ENCODE peak calls at places on chromosomes 2 and 18, in five cellular contexts. One of them, this sample, is unnamed.
A peak's percentile ranks its signal among the peaks of the same experiment; 100 is the strongest.

GRCh38 chr18:42261731-42262130 is 306.7 kb downstream of the PIK3C3 start:
- DNase-seq in A549: no peak
- DNase-seq in K562: no peak
- DNase-seq in HepG2: no peak
- DNase-seq in H1: no peak
- DNase-seq in this sample: no peak

GRCh38 chr18:79802298-79802697 is 4.6 kb downstream of the KCNG2 start:
- DNase-seq in A549: no peak
- DNase-seq in K562: no peak
- DNase-seq in HepG2: no peak
- DNase-seq in H1: no peak
- DNase-seq in this sample: no peak

GRCh38 chr2:59786684-59787083 is 766.8 kb downstream of the BCL11A start:
- DNase-seq in A549: no peak
- DNase-seq in K562: no peak
- DNase-seq in HepG2: no peak
- DNase-seq in H1: no peak
- DNase-seq in this sample: no peak

GRCh38 chr2:186570587-186570986 is 19.3 kb upstream of the ITGAV start:
- DNase-seq in A549: peak; percentile 70
- DNase-seq in K562: no peak
- DNase-seq in HepG2: peak; percentile 50
- DNase-seq in H1: no peak
- DNase-seq in this sample: peak; percentile 60

GRCh38 chr2:239193925-239194687 is 206.7 kb downstream of the HDAC4 start:
- DNase-seq in A549: peak; percentile 14
- DNase-seq in K562: no peak
- DNase-seq in HepG2: no peak
- DNase-seq in H1: no peak
- DNase-seq in this sample: no peak

GRCh38 chr2:14806567-14807077 is 174.1 kb downstream of the LRATD1 start:
- DNase-seq in A549: no peak
- DNase-seq in K562: no peak
- DNase-seq in HepG2: no peak
- DNase-seq in H1: no peak
- DNase-seq in this sample: no peak

GRCh38 chr2:224075588-224075987 is 36.5 kb upstream of the SERPINE2 start:
- DNase-seq in A549: no peak
- DNase-seq in K562: no peak
- DNase-seq in HepG2: peak; percentile 17
- DNase-seq in H1: no peak
- DNase-seq in this sample: no peak

GRCh38 chr2:150663143-150663542 is 175.7 kb upstream of the RND3 start:
- DNase-seq in A549: no peak
- DNase-seq in K562: no peak
- DNase-seq in HepG2: no peak
- DNase-seq in H1: no peak
- DNase-seq in this sample: peak; percentile 90

GRCh38 chr2:149049142-149049541 is 10.6 kb downstream of the LYPD6B start:
- DNase-seq in A549: no peak
- DNase-seq in K562: no peak
- DNase-seq in HepG2: no peak
- DNase-seq in H1: no peak
- DNase-seq in this sample: peak; percentile 62

GRCh38 chr18:68438536-68438935 is 276.4 kb downstream of the TMX3 start:
- DNase-seq in A549: no peak
- DNase-seq in K562: no peak
- DNase-seq in HepG2: no peak
- DNase-seq in H1: no peak
- DNase-seq in this sample: no peak

GRCh38 chr2:121131375-121131774 is 153.6 kb downstream of the TFCP2L1 start:
- DNase-seq in A549: no peak
- DNase-seq in K562: no peak
- DNase-seq in HepG2: no peak
- DNase-seq in H1: no peak
- DNase-seq in this sample: no peak

GRCh38 chr2:165698621-165698946 is 95.5 kb downstream of the GALNT3 start:
- DNase-seq in A549: peak; percentile 52
- DNase-seq in K562: no peak
- DNase-seq in HepG2: peak; percentile 44
- DNase-seq in H1: no peak
- DNase-seq in this sample: peak; percentile 43
- TF ChIP-seq MAFK in A549: no peak
- TF ChIP-seq MAFK in K562: no peak
- TF ChIP-seq MAFK in HepG2: no peak
- TF ChIP-seq MAFK in H1: no peak
- TF ChIP-seq MAFK in this sample: no peak

DNA sequence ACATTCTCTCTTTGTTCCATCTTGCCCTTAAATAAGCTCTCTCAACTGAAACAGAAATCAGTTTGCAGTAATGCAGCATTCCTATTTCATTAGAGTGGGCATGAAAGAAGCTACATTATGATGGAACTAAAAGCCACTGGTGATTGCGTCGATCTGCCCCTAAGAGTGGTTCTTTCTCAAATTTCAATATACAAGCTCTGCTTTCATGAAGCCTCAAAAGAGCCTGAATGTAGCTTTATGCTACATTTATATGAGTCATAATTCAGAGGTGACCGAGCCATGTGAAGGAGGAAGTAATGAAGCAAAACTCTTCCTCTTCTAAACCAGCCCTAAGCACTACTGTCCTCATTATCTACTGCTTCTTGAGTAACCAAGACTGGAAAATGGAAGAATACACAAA is 64.8 kb upstream of the CYTIP start:
- DNase-seq in A549: no peak
- DNase-seq in K562: no peak
- DNase-seq in HepG2: no peak
- DNase-seq in H1: no peak
- DNase-seq in this sample: no peak
- TF ChIP-seq MAFK in A549: no peak
- TF ChIP-seq MAFK in K562: no peak
- TF ChIP-seq MAFK in HepG2: no peak
- TF ChIP-seq MAFK in H1: no peak
- TF ChIP-seq MAFK in this sample: no peak

GRCh38 chr2:71891155-71891554 is 256.5 kb downstream of the CYP26B1 start:
- DNase-seq in A549: no peak
- DNase-seq in K562: no peak
- DNase-seq in HepG2: no peak
- DNase-seq in H1: no peak
- DNase-seq in this sample: no peak
- TF ChIP-seq MAFK in A549: no peak
- TF ChIP-seq MAFK in K562: no peak
- TF ChIP-seq MAFK in HepG2: no peak
- TF ChIP-seq MAFK in H1: no peak
- TF ChIP-seq MAFK in this sample: no peak

GRCh38 chr18:10973579-10974260 is 175.6 kb downstream of the PIEZO2 start:
- DNase-seq in A549: peak; percentile 0
- DNase-seq in K562: no peak
- DNase-seq in HepG2: no peak
- DNase-seq in H1: no peak
- DNase-seq in this sample: peak; percentile 34
- TF ChIP-seq MAFK in A549: peak; percentile 45
- TF ChIP-seq MAFK in K562: no peak
- TF ChIP-seq MAFK in HepG2: peak; percentile 41
- TF ChIP-seq MAFK in H1: no peak
- TF ChIP-seq MAFK in this sample: peak; percentile 29

DNA sequence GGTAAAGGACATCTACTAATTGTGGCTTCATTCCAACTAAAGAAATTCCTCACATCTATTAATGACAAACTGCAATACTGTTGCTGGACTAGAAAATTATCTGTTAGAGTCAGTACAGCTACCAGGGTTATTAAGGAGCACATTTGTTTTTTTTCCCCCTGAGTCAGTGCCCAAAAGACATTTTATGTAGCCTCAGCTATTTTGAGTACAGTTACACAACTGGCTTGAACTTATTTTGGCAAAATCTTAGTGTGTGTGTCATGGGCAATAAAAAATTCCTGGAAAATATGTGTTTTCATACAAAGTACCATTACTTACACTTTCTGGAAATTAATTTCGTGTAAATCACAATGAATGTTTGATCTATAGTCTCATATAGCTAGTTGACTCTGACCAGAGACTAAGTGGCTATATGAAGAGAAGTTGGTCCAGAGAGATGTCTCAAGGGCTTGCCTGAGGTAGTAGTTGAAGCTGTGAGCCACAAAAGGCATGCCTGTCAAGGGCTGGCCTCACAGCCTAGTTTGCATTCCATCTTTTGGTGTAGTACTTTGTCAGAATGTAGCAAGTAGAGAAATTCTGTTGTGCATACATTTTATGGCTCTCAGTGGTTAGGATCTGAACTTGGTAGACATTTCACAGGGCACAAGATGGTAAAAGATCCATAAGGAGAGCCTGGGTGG is 283.4 kb downstream of the MTX2 start:
- DNase-seq in A549: no peak
- DNase-seq in K562: no peak
- DNase-seq in HepG2: no peak
- DNase-seq in H1: no peak
- DNase-seq in this sample: peak; percentile 65
- TF ChIP-seq MAFK in A549: no peak
- TF ChIP-seq MAFK in K562: no peak
- TF ChIP-seq MAFK in HepG2: no peak
- TF ChIP-seq MAFK in H1: no peak
- TF ChIP-seq MAFK in this sample: peak; percentile 72

DNA sequence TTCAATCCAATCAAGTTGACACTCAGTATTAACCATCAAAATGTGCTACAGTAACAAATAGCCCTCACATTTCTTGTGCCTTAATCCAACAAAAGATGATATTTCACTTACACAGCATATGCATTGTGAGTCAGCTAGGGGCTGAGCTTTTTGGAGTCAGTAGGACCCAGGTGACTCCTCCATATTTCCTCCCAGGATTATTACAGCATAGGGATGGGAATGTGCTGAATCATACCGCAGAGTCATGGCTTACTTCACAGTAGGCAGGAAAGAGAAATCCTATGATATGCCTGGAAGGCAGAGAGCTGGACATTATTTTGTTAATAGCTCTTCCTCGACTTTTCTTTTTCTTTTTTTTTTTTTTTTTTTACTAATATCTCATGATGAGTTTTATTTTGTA is 153.3 kb downstream of the TMEM182 start:
- DNase-seq in A549: peak; percentile 59
- DNase-seq in K562: no peak
- DNase-seq in HepG2: peak; percentile 7
- DNase-seq in H1: no peak
- DNase-seq in this sample: peak; percentile 45
- TF ChIP-seq MAFK in A549: peak; percentile 74
- TF ChIP-seq MAFK in K562: no peak
- TF ChIP-seq MAFK in HepG2: no peak
- TF ChIP-seq MAFK in H1: no peak
- TF ChIP-seq MAFK in this sample: no peak

GRCh38 chr2:237432484-237433092 is 18.6 kb upstream of the COL6A3 start:
- DNase-seq in A549: peak; percentile 73
- DNase-seq in K562: no peak
- DNase-seq in HepG2: no peak
- DNase-seq in H1: no peak
- DNase-seq in this sample: peak; percentile 93

GRCh38 chr2:237433920-237434319 is 20.0 kb upstream of the COL6A3 start:
- DNase-seq in A549: no peak
- DNase-seq in K562: no peak
- DNase-seq in HepG2: no peak
- DNase-seq in H1: no peak
- DNase-seq in this sample: no peak

GRCh38 chr2:237429761-237430160 is 15.8 kb upstream of the COL6A3 start:
- DNase-seq in A549: no peak
- DNase-seq in K562: no peak
- DNase-seq in HepG2: no peak
- DNase-seq in H1: no peak
- DNase-seq in this sample: no peak

GRCh38 chr2:237431856-237432255 is 17.9 kb upstream of the COL6A3 start:
- DNase-seq in A549: no peak
- DNase-seq in K562: no peak
- DNase-seq in HepG2: no peak
- DNase-seq in H1: no peak
- DNase-seq in this sample: no peak

GRCh38 chr2:237431372-237431771 is 17.4 kb upstream of the COL6A3 start:
- DNase-seq in A549: no peak
- DNase-seq in K562: no peak
- DNase-seq in HepG2: no peak
- DNase-seq in H1: no peak
- DNase-seq in this sample: peak; percentile 93
- TF ChIP-seq MAFK in A549: no peak
- TF ChIP-seq MAFK in K562: no peak
- TF ChIP-seq MAFK in HepG2: no peak
- TF ChIP-seq MAFK in H1: no peak
- TF ChIP-seq MAFK in this sample: peak; percentile 11

DNA sequence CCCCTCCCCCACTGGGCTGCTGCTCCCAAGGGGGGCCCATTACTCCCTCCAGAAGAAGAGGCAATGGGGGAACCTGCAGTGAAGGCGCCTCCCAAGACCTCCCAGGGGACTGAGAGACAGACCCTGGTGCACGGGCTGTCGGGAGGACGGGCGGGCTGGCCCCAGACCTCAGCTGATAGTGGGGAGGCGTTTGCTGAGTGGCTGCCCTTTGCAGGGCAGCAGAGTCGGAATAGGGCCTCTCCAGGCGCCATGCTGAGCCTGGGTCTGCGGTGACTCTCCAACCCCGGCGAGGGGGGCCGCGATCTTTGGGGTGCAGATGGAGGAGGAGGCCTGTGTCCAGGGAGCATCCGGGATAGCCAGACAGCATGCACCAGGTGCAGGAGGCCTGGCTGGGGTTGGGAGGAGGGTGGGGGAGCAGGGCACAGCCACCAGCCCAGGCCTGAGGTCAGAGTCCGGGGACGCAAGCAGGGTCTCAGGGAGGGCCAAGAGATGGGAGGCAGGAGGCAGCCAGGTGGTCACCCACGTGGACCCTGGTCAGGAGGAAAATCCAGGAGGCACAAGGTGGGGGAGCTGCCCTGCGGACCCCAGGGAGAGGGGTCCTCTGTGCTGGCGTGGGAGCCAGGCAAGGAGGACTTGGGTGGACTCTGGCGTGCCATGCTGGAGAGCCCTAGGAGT is 11.0 kb downstream of the CROCC2 start:
- DNase-seq in A549: no peak
- DNase-seq in K562: no peak
- DNase-seq in HepG2: no peak
- DNase-seq in H1: no peak
- DNase-seq in this sample: no peak
- TF ChIP-seq MAFK in A549: no peak
- TF ChIP-seq MAFK in K562: no peak
- TF ChIP-seq MAFK in HepG2: no peak
- TF ChIP-seq MAFK in H1: no peak
- TF ChIP-seq MAFK in this sample: no peak